ENCODE peak calls at places on chromosomes 5 and 9, in eight cellular contexts. B is WTC11, U is CD14-positive monocyte, Q is erythroblast, K is activated B cell treated with CpG ODN at 0.5 μM for 24 hours, N is astrocyte of the hippocampus, X is left ventricle myocardium inferior, P is ACHN. O is an unnamed sample.

GRCh38 chr5:155381654-155382053 is 368.1 kb downstream of the KIF4B start:
- DNase-seq in B (no peak), U (no peak), Q (no peak), K (no peak), N (no peak), X (no peak), P (no peak), O (no peak)

GRCh38 chr5:138611295-138612220 is 36.4 kb upstream of the HSPA9 start:
- DNase-seq in B (peak), U (no peak), Q (peak), K (no peak), N (peak), X (no peak), P (no peak), O (peak)

GRCh38 chr5:10601246-10602030 is 37.6 kb downstream of the ANKRD33B start:
- DNase-seq in B (no peak), U (peak), Q (peak), K (no peak), N (peak), X (peak), P (peak), O (peak)

GRCh38 chr9:126122901-126123616 is 203.6 kb upstream of the MVB12B start:
- DNase-seq in B (no peak), U (no peak), Q (no peak), K (no peak), N (no peak), X (no peak), P (no peak), O (no peak)

GRCh38 chr9:34545497-34545896 is 22.7 kb upstream of the ENHO start:
- DNase-seq in B (no peak), U (no peak), Q (no peak), K (no peak), N (no peak), X (no peak), P (no peak), O (no peak)

GRCh38 chr9:120742951-120743416 is 28.7 kb upstream of the MEGF9 start:
- DNase-seq in B (no peak), U (no peak), Q (peak), K (no peak), N (peak), X (no peak), P (peak), O (no peak)

GRCh38 chr9:133727876-133728441 is 10.2 kb downstream of the SARDH start:
- DNase-seq in B (no peak), U (no peak), Q (no peak), K (no peak), N (no peak), X (no peak), P (no peak), O (peak)

GRCh38 chr9:126151031-126151670 is 175.5 kb upstream of the MVB12B start:
- DNase-seq in B (no peak), U (no peak), Q (no peak), K (no peak), N (peak), X (no peak), P (no peak), O (no peak)

GRCh38 chr9:108911820-108912219 is 22.1 kb downstream of the ELP1 start:
- DNase-seq in B (no peak), U (no peak), Q (no peak), K (no peak), N (no peak), X (no peak), P (no peak), O (no peak)

GRCh38 chr5:151223447-151224264 is at the start of gene CCDC69:
- DNase-seq in B (peak), U (peak), Q (peak), K (peak), N (peak), X (peak), P (peak), O (peak)

GRCh38 chr5:1763548-1763911 is 36.1 kb downstream of the MRPL36 start:
- DNase-seq in B (peak), U (peak), Q (peak), K (no peak), N (peak), X (no peak), P (peak), O (no peak)

GRCh38 chr5:61298580-61298979 is 33.5 kb upstream of the ZSWIM6 start:
- DNase-seq in B (no peak), U (no peak), Q (no peak), K (no peak), N (peak), X (no peak), P (no peak), O (no peak)

GRCh38 chr9:115349542-115349941 is 231.6 kb upstream of the TNC start:
- DNase-seq in B (no peak), U (no peak), Q (no peak), K (no peak), N (no peak), X (no peak), P (no peak), O (no peak)

GRCh38 chr9:110755179-110755578 is 86.6 kb downstream of the MUSK start:
- DNase-seq in B (no peak), U (no peak), Q (no peak), K (no peak), N (no peak), X (no peak), P (no peak), O (no peak)

GRCh38 chr5:172603425-172603824 is 37.6 kb upstream of the NEURL1B start:
- DNase-seq in B (no peak), U (peak), Q (no peak), K (no peak), N (peak), X (no peak), P (no peak), O (no peak)

GRCh38 chr5:78527054-78527884 is 121.3 kb downstream of the LHFPL2 start:
- DNase-seq in B (no peak), U (peak), Q (peak), K (no peak), N (peak), X (peak), P (peak), O (no peak)

GRCh38 chr5:107670028-107670926 is 460 bp downstream of the EFNA5 start:
- DNase-seq in B (peak), U (no peak), Q (no peak), K (no peak), N (peak), X (peak), P (peak), O (no peak)

GRCh38 chr5:178630475-178630930 is 3.7 kb upstream of the CLK4 start:
- DNase-seq in B (no peak), U (no peak), Q (no peak), K (no peak), N (no peak), X (no peak), P (no peak), O (no peak)

GRCh38 chr5:35223777-35224395 is 6.4 kb downstream of the PRLR start:
- DNase-seq in B (no peak), U (no peak), Q (no peak), K (no peak), N (no peak), X (no peak), P (no peak), O (no peak)

O was measured in posterior cingulate gyrus.